ENCODE peak calls at places on chromosome 15, in four cellular contexts. N is K562, E is HepG2, R is GM12878. O is an unnamed sample.

GRCh38 chr15:100215843-100216169 is 126.0 kb downstream of the ADAMTS17 start:
- DNase-seq in N (no peak), E (no peak), R (no peak), O (no peak)

GRCh38 chr15:73941044-73941443 is 14.8 kb downstream of the LOXL1 start:
- DNase-seq in N (no peak), E (no peak), R (no peak), O (peak)

GRCh38 chr15:81666828-81667227 is 292.8 kb upstream of the TMC3 start:
- DNase-seq in N (no peak), E (no peak), R (peak), O (no peak)

GRCh38 chr15:24772709-24773373 is 97.3 kb downstream of the NPAP1 start:
- DNase-seq in N (peak), E (peak), R (no peak), O (no peak)

GRCh38 chr15:66924889-66925288 is 140.5 kb upstream of the SMAD3 start:
- DNase-seq in N (no peak), E (no peak), R (no peak), O (no peak)

GRCh38 chr15:67584157-67584556 is 41.7 kb downstream of the MAP2K5 start:
- DNase-seq in N (no peak), E (no peak), R (no peak), O (no peak)

GRCh38 chr15:92845109-92845508 is 55.0 kb upstream of the CHD2 start:
- DNase-seq in N (no peak), E (peak), R (peak), O (peak)

GRCh38 chr15:48965972-48966371 is 2.3 kb upstream of the SHC4 start:
- DNase-seq in N (no peak), E (no peak), R (peak), O (peak)

GRCh38 chr15:98799461-98799971 is 151.2 kb downstream of the IGF1R start:
- DNase-seq in N (no peak), E (peak), R (no peak), O (peak)

GRCh38 chr15:23616536-23616935 is 31.1 kb downstream of the MAGEL2 start:
- DNase-seq in N (no peak), E (peak), R (no peak), O (peak)

GRCh38 chr15:41904487-41905359 is 10.9 kb upstream of the SPTBN5 start:
- DNase-seq in N (peak), E (peak), R (peak), O (peak)

GRCh38 chr15:83322061-83322460 is 37.6 kb upstream of the BNC1 start:
- DNase-seq in N (no peak), E (no peak), R (no peak), O (no peak)

GRCh38 chr15:75920079-75920478 is 16.4 kb downstream of the FBXO22 start:
- DNase-seq in N (no peak), E (peak), R (no peak), O (no peak)

GRCh38 chr15:85282504-85283115 is 97.8 kb upstream of the AKAP13 start:
- DNase-seq in N (no peak), E (no peak), R (no peak), O (no peak)

GRCh38 chr15:38899300-38899699 is 334.7 kb upstream of the RASGRP1 start:
- DNase-seq in N (no peak), E (no peak), R (no peak), O (no peak)

GRCh38 chr15:22786868-22787698 is 639 bp downstream of the NIPA1 start:
- DNase-seq in N (peak), E (peak), R (no peak), O (peak)

GRCh38 chr15:39625451-39625850 is 44.6 kb downstream of the THBS1 start:
- DNase-seq in N (no peak), E (no peak), R (no peak), O (no peak)

GRCh38 chr15:39706252-39706651 is 76.4 kb downstream of the FSIP1 start:
- DNase-seq in N (no peak), E (no peak), R (no peak), O (no peak)

GRCh38 chr15:96264801-96265515 is 65.5 kb upstream of the NR2F2 start:
- DNase-seq in N (peak), E (peak), R (no peak), O (peak)

GRCh38 chr15:41331281-41331680 is 1.1 kb downstream of the OIP5 start:
- DNase-seq in N (no peak), E (no peak), R (no peak), O (no peak)

GRCh38 chr15:67125589-67126502 is 60.4 kb downstream of the SMAD3 start:
- DNase-seq in N (peak), E (no peak), R (no peak), O (peak)

GRCh38 chr15:52343831-52344230 is 48.2 kb upstream of the MYO5C start:
- DNase-seq in N (no peak), E (no peak), R (no peak), O (no peak)

GRCh38 chr15:94937243-94937642 is 705.9 kb downstream of the MCTP2 start:
- DNase-seq in N (no peak), E (no peak), R (no peak), O (no peak)

GRCh38 chr15:38874464-38874863 is 309.9 kb upstream of the RASGRP1 start:
- DNase-seq in N (no peak), E (no peak), R (no peak), O (peak)

GRCh38 chr15:73982251-73982962 is 9.7 kb downstream of the STOML1 start:
- DNase-seq in N (no peak), E (no peak), R (no peak), O (no peak)

GRCh38 chr15:84669726-84670125 is 11.7 kb upstream of the NMB start:
- DNase-seq in N (no peak), E (no peak), R (no peak), O (no peak)

GRCh38 chr15:90949979-90950675 is 4.6 kb upstream of the RCCD1 start:
- DNase-seq in N (no peak), E (no peak), R (no peak), O (no peak)

GRCh38 chr15:67242665-67243064 is 11.8 kb downstream of the AAGAB start:
- DNase-seq in N (no peak), E (no peak), R (no peak), O (no peak)

GRCh38 chr15:90401499-90401898 is 13.5 kb downstream of the IQGAP1 start:
- DNase-seq in N (no peak), E (no peak), R (no peak), O (no peak)

GRCh38 chr15:67422296-67422695 is 98.6 kb upstream of the C15orf61 start:
- DNase-seq in N (no peak), E (no peak), R (no peak), O (no peak)

GRCh38 chr15:38325290-38325990 is 72.8 kb downstream of the SPRED1 start:
- DNase-seq in N (no peak), E (no peak), R (no peak), O (no peak)

GRCh38 chr15:56339594-56339993 is 25.6 kb upstream of the TEX9 start:
- DNase-seq in N (no peak), E (no peak), R (no peak), O (no peak)

GRCh38 chr15:76340198-76340801 is 3.7 kb downstream of the ISL2 start:
- DNase-seq in N (no peak), E (no peak), R (no peak), O (no peak)

GRCh38 chr15:49712846-49713450 is 92.1 kb downstream of the DTWD1 start:
- DNase-seq in N (no peak), E (no peak), R (no peak), O (no peak)

GRCh38 chr15:23033979-23034378 is 5.4 kb downstream of the TUBGCP5 start:
- DNase-seq in N (no peak), E (peak), R (no peak), O (no peak)

GRCh38 chr15:31299588-31300207 is 26.9 kb upstream of the KLF13 start:
- DNase-seq in N (no peak), E (no peak), R (no peak), O (no peak)

GRCh38 chr15:31297880-31298456 is 28.7 kb upstream of the KLF13 start:
- DNase-seq in N (no peak), E (no peak), R (no peak), O (no peak)

GRCh38 chr15:31300208-31300661 is 26.4 kb upstream of the KLF13 start:
- DNase-seq in N (no peak), E (no peak), R (no peak), O (no peak)

GRCh38 chr15:31297221-31297879 is 29.3 kb upstream of the KLF13 start:
- DNase-seq in N (no peak), E (no peak), R (no peak), O (no peak)

GRCh38 chr15:31298707-31299172 is 27.9 kb upstream of the KLF13 start:
- DNase-seq in N (peak), E (no peak), R (no peak), O (no peak)
- TF ChIP-seq CHD4 in N (no peak), E (no peak), R (no peak), O (no peak)

DNA sequence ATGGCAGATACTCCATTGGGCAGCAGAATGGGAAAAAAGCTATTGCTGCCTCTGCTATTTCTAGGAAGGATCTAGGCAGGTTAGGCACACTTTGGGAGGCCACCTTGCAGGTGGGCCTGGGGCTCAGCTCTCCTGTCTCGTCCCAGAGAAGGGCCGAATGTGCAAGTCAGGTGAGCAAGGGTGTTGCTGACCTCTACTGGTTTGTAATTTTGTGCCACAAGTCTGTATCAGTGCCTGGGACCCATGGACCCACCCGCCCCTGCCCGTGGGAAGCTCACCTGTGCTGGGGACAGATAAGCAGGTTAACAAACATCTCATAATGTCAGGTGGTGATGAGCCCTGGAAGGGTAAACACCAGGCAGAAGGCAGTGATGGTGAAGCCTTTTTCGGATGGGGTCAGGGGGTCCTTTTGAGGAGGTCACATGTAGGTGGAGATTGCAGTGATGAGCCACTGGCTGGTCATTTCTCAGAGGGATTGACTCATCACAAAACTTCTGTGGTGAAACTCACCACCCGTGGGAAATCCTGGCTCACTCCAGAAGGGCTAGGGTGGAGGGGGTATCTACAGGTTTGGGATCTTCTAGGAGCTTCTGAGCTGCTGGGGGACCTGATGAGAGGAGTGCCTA is 161.3 kb downstream of the KLF13 start:
- DNase-seq in N (no peak), E (no peak), R (peak), O (peak)
- TF ChIP-seq CHD4 in N (no peak), E (no peak), R (no peak), O (no peak)

DNA sequence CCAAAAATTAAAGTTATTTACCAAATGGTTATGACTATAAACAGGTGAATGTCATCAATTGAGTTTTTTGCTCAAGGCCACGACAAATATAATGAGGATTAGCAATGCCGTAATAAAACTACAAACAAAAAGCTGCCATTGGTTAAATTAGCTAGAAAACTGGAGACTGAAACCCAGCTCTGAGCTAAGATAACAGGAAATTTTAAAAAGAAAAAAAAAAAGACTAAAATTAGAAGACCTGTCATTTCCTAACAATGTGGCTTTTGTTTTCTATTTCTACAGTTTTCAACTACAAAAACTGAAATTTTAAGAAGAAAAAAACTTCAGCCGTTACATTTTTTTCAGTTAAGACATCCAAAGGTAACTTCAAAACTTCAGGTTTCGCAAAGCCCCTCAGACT is 9.7 kb downstream of the SLC12A6 start:
- DNase-seq in N (no peak), E (no peak), R (no peak), O (no peak)
- TF ChIP-seq CHD4 in N (no peak), E (no peak), R (no peak), O (no peak)

GRCh38 chr15:77819841-77820728 is 187.4 kb upstream of the LINGO1 start:
- DNase-seq in N (peak), E (peak), R (no peak), O (peak)
- TF ChIP-seq CHD4 in N (no peak), E (no peak), R (no peak), O (no peak)

GRCh38 chr15:63752075-63752684 is 81.6 kb downstream of the HERC1 start:
- DNase-seq in N (peak), E (peak), R (peak), O (peak)
- TF ChIP-seq CHD4 in N (no peak), E (no peak), R (no peak), O (no peak)

DNA sequence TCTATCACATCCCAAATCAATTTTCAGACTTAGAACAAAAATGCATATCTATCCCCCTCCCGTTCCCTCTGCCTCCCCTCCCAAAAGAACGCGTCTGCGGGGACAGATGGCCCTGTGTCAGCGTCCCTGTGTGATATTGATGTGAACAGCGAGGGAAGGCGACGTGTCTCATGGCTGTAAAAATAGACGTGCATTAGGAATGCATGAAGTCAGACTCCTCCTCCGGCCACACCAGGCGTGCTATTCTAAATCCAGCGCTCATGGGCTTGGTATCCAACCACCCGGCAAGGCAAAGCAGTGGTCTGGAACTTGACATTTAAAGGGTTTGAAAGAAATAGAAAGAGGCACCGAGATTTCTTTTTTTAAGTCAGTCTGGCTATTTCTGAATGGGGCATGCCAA is 96.2 kb downstream of the RPLP1 start:
- DNase-seq in N (no peak), E (no peak), R (no peak), O (no peak)
- TF ChIP-seq CHD4 in N (no peak), E (no peak), R (no peak), O (no peak)

GRCh38 chr15:71730277-71731144 is 79.8 kb upstream of the NR2E3 start:
- DNase-seq in N (peak), E (peak), R (no peak), O (peak)
- TF ChIP-seq CHD4 in N (no peak), E (no peak), R (no peak), O (no peak)

DNA sequence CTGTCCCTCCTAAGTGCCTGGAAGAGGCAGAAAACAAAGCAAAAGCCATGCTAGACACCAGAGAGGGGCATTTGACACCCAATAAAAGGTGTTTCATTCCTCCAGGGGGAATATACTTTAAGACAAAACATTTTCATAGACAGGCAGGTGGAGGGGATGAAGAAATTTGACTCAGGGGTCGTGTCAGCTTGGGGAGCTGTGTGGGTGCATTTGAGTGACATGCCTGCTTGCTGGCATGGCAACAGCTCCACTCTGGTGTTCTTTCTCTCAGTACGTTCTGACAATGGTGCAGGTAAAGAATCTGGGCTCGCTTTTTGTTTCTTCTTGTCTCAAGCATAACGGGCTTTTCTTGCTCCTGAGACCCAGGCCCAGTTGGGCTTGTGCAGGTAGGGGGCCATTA is 292.9 kb upstream of the ATP10A start:
- DNase-seq in N (no peak), E (no peak), R (no peak), O (no peak)
- TF ChIP-seq CHD4 in N (no peak), E (no peak), R (no peak), O (no peak)

GRCh38 chr15:33032053-33032452 is 162.5 kb downstream of the FMN1 start:
- DNase-seq in N (no peak), E (no peak), R (no peak), O (no peak)
- TF ChIP-seq CHD4 in N (no peak), E (no peak), R (no peak), O (no peak)